ENCODE peak calls at places on chromosomes 4 and X, in seven cellular contexts. P, U, W, Y, C, L and F are unnamed samples.

GRCh38 chrX:82666355-82666754 is 841.7 kb upstream of the POU3F4 start:
- DNase-seq in Y (no peak), P (no peak), L (no peak), W (no peak), U (no peak), C (no peak), F (no peak)

GRCh38 chr4:89506866-89507494 is 199.4 kb upstream of the GPRIN3 start:
- DNase-seq in U (no peak), C (no peak), W (no peak), L (no peak), Y (no peak), P (no peak), F (no peak)

GRCh38 chr4:115121351-115122043 is 8.1 kb upstream of the NDST4 start:
- DNase-seq in C (no peak), U (no peak), L (no peak), P (no peak), W (no peak), Y (no peak), F (no peak)

GRCh38 chrX:50704987-50705386 is 109.0 kb downstream of the SHROOM4 start:
- DNase-seq in L (no peak), P (no peak), U (no peak), Y (no peak), W (no peak), C (no peak), F (no peak)

GRCh38 chrX:121479406-121479805 is 432.0 kb downstream of the GLUD2 start:
- DNase-seq in U (no peak), L (no peak), P (no peak), W (no peak), Y (no peak), C (no peak), F (no peak)

GRCh38 chrX:57918750-57919436 is 8.6 kb upstream of the ZXDA start:
- DNase-seq in C (no peak), L (no peak), P (no peak), W (no peak), U (peak), Y (peak), F (peak)

GRCh38 chrX:150873616-150874015 is 24.9 kb downstream of the CD99L2 start:
- DNase-seq in U (no peak), Y (no peak), C (no peak), L (no peak), P (peak), W (no peak), F (no peak)

GRCh38 chrX:30794497-30794896 is 94.6 kb downstream of the TAB3 start:
- DNase-seq in C (no peak), U (no peak), W (no peak), Y (no peak), L (no peak), P (no peak), F (no peak)

GRCh38 chr4:41746025-41746439 is 2.5 kb downstream of the PHOX2B start:
- DNase-seq in L (no peak), W (no peak), U (no peak), C (no peak), Y (no peak), P (no peak), F (no peak)